ENCODE peak calls at places on chromosomes 1 and 21, in ten cellular contexts. Y is mucosa of gallbladder; V is NCI-H2029; C is AG08396; K is C1 segment of cervical spinal cord; B is amygdala; I is T1000; N is left ventricle myocardium inferior; E is prostate gland; F is stimulated activated CD4-positive, alpha-beta T cell treated with anti-CD3 and anti-CD28 coated beads, Interleukin-1b, Interleukin-23, amount 100 ng/mL, for 4 hours. X is an unnamed sample.

GRCh38 chr1:216961516-216961915 is 238.3 kb upstream of the ESRRG start:
- DNase-seq in F (no peak), I (no peak), E (no peak), C (no peak), K (no peak), Y (no peak), B (no peak), N (no peak), V (no peak), X (no peak)

GRCh38 chr21:16570196-16570595 is 840.4 kb downstream of the USP25 start:
- DNase-seq in Y (no peak), F (no peak), E (no peak), N (no peak), B (no peak), K (no peak), I (no peak), V (no peak), C (no peak), X (no peak)

GRCh38 chr1:185694081-185694480 is 40.1 kb upstream of the HMCN1 start:
- DNase-seq in C (no peak), K (no peak), F (no peak), Y (peak), V (no peak), B (no peak), E (no peak), N (no peak), I (no peak), X (no peak)

GRCh38 chr1:244788493-244789275 is 46.8 kb upstream of the COX20 start:
- DNase-seq in N (no peak), Y (no peak), V (no peak), E (no peak), C (no peak), B (no peak), K (no peak), F (no peak), I (no peak), X (no peak)

GRCh38 chr1:159889821-159890252 is 10.1 kb downstream of the CFAP45 start:
- DNase-seq in Y (peak), C (peak), K (no peak), I (peak), E (no peak), V (no peak), N (no peak), B (no peak), F (no peak), X (no peak)

GRCh38 chr1:205480349-205481278 is 23.9 kb upstream of the CDK18 start:
- DNase-seq in I (no peak), V (no peak), F (peak), K (no peak), Y (no peak), C (no peak), B (no peak), E (no peak), N (no peak), X (no peak)

GRCh38 chr1:55053265-55053954 is 14.1 kb downstream of the PCSK9 start:
- DNase-seq in E (no peak), Y (no peak), K (no peak), I (no peak), V (no peak), N (no peak), F (no peak), C (no peak), B (no peak), X (no peak)

GRCh38 chr1:54519709-54520108 is 28.3 kb upstream of the ACOT11 start:
- DNase-seq in N (no peak), K (no peak), F (no peak), B (no peak), E (no peak), I (no peak), Y (no peak), C (no peak), V (no peak), X (no peak)

GRCh38 chr1:23930861-23931471 is 17.8 kb upstream of the CNR2 start:
- DNase-seq in K (no peak), E (no peak), B (no peak), Y (no peak), N (no peak), V (no peak), I (no peak), C (peak), F (no peak), X (no peak)

GRCh38 chr1:11857164-11857853 is 1.4 kb downstream of the NPPB start:
- DNase-seq in N (no peak), F (no peak), C (no peak), V (no peak), K (no peak), B (no peak), I (no peak), E (no peak), Y (no peak), X (no peak)

GRCh38 chr1:202134645-202135172 is 9.8 kb downstream of the ARL8A start:
- DNase-seq in F (no peak), N (no peak), Y (peak), V (no peak), C (no peak), E (peak), I (no peak), K (no peak), B (no peak), X (no peak)

GRCh38 chr1:156767879-156768608 is 709 bp downstream of the PRCC start:
- DNase-seq in E (no peak), N (peak), Y (no peak), V (no peak), F (no peak), I (no peak), C (peak), K (peak), B (no peak), X (no peak)

GRCh38 chr1:121458291-121459048 is 273.7 kb downstream of the SRGAP2C start:
- DNase-seq in B (no peak), E (no peak), V (no peak), I (no peak), C (no peak), Y (no peak), F (no peak), N (no peak), K (no peak), X (no peak)

X was measured in Panc1.